ENCODE peak calls at places on chromosomes 1 and 21, in eight cellular contexts. V is fibroblast of lung; P is naive thymus-derived CD4-positive, alpha-beta T cell; Z is heart left ventricle; U is kidney; C is spleen; I is aorta; Q is lower lobe of right lung. D is an unnamed sample.
A peak's percentile ranks its signal among the peaks of the same experiment; 100 is the strongest.

GRCh38 chr1:185514296-185514695 is 197.3 kb upstream of the IVNS1ABP start:
- DNase-seq in V (no peak), P (no peak), Z (no peak), U (no peak), C (no peak), I (no peak), Q (no peak), D (no peak)

GRCh38 chr1:8627728-8628127 is 189.7 kb downstream of the RERE start:
- DNase-seq in V (no peak), P (no peak), Z (no peak), U (no peak), C (no peak), I (no peak), Q (no peak), D (no peak)

GRCh38 chr1:205907794-205908193 is 35.5 kb downstream of the SLC26A9 start:
- DNase-seq in V (peak; percentile 34), P (no peak), Z (no peak), U (no peak), C (no peak), I (no peak), Q (no peak), D (no peak)

GRCh38 chr1:200526709-200527612 is 93.6 kb downstream of the KIF14 start:
- DNase-seq in V (peak; percentile 50), P (no peak), Z (no peak), U (no peak), C (no peak), I (no peak), Q (no peak), D (no peak)

GRCh38 chr1:210754931-210755670 is 378.8 kb downstream of the KCNH1 start:
- DNase-seq in V (no peak), P (no peak), Z (no peak), U (no peak), C (no peak), I (no peak), Q (no peak), D (no peak)

GRCh38 chr1:15308621-15309027 is 61.6 kb downstream of the FHAD1 start:
- DNase-seq in V (no peak), P (no peak), Z (no peak), U (no peak), C (no peak), I (no peak), Q (no peak), D (no peak)

GRCh38 chr1:29416825-29417557 is 180.7 kb downstream of the PTPRU start:
- DNase-seq in V (peak; percentile 61), P (no peak), Z (no peak), U (no peak), C (no peak), I (no peak), Q (no peak), D (no peak)

GRCh38 chr1:230215049-230215448 is 148.0 kb downstream of the GALNT2 start:
- DNase-seq in V (peak; percentile 76), P (no peak), Z (peak; percentile 71), U (no peak), C (no peak), I (peak; percentile 68), Q (no peak), D (no peak)

GRCh38 chr1:89779541-89779940 is 41.3 kb upstream of the LRRC8D start:
- DNase-seq in V (no peak), P (no peak), Z (no peak), U (no peak), C (no peak), I (no peak), Q (no peak), D (no peak)

DNA sequence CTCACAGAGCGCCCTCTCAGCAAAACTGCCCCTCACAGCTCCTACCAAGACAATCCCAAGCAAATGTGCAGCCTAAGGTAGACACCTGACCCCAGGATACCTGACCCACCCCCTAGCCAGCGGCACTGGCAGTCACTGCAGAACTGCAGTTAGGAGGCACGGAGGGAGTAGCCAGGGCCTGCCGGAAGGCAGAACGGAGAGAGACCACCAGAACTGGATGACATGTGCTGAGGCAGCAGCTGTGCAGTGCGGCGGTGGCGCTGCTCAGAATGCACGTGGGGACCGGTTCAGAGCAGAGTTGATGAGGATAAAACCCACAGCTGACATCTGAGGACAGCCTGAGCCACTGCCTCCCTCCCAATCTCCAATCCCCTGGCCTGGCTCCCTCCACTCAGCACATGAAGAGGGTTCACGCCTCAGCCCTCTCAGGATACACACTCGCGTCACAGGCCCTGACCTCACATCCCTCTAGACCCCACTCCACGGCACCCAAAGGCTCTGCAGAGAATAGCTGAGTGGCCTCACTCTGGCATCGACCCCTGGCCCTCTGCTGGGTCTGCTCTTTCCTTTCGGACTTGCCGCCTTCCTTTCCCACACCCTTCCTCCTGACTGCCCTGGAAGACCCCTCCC is 29.6 kb downstream of the UBE2G2 start:
- DNase-seq in V (no peak), P (no peak), Z (no peak), U (no peak), C (no peak), I (no peak), Q (no peak), D (no peak)
- H3K27ac ChIP-seq in V (no peak overlapping the region), P (no peak overlapping the region), Z (no peak overlapping the region), U (no peak overlapping the region), C (no peak overlapping the region), I (no peak overlapping the region), Q (no peak overlapping the region), D (no peak overlapping the region)

DNA sequence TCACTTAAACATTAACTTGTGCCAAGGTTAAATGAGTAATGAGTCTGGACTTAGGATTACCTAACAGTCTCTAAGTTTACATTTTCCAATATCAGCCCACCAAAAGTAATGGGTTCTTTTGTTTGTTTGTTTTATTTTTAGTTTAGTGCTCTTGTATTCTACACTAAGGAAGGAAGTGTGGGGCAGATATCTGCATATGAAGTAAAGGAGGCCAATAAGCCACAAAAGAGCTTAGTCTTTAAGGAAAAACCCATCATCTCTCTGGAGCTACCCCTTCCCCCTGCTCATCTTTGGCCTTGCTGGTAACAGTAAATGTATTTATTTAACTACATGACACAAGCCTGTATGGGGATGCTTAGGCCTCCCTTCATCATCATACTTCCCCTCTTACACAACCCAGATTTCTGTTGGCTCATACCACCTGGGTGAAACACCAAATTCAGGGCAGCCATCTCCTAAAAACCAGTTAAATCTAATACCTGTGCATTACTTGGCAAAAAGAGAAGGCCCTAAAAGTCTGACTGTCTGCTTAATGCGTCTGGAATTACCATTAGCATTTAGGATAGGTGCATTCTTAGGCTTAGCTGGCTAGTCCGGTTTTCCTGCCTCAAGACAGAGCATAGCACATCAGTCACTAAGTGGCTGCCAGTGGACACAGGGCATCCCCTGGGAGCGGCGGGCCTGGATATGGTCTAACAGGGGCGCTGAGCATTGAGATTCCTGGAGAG is 96.8 kb upstream of the ADGRL2 start:
- DNase-seq in V (peak; percentile 77), P (no peak), Z (no peak), U (no peak), C (no peak), I (no peak), Q (no peak), D (no peak)
- H3K4me1 ChIP-seq in V (peaks cover 18% of the 10 kb centered on the region), P (no peaks in the 10 kb centered on the region), Z (peaks cover 17% of the 10 kb centered on the region), U (no peaks in the 10 kb centered on the region), C (no peaks in the 10 kb centered on the region), I (no peaks in the 10 kb centered on the region), Q (no peaks in the 10 kb centered on the region), D (no peaks in the 10 kb centered on the region)

GRCh38 chr1:169451425-169451824 is 24.2 kb upstream of the CCDC181 start:
- DNase-seq in V (no peak), P (no peak), Z (no peak), U (no peak), C (no peak), I (no peak), Q (no peak), D (no peak)
- H3K27ac ChIP-seq in V (no peak overlapping the region), P (no peak overlapping the region), Z (no peak overlapping the region), U (no peak overlapping the region), C (no peak overlapping the region), I (no peak overlapping the region), Q (no peak overlapping the region), D (no peak overlapping the region)

GRCh38 chr21:42531771-42532170 is 18.1 kb downstream of the SLC37A1 start:
- DNase-seq in V (no peak), P (no peak), Z (no peak), U (peak; percentile 59), C (no peak), I (no peak), Q (no peak), D (no peak)
- H3K4me1 ChIP-seq in V (no peaks in the 10 kb centered on the region), P (peaks cover 21% of the 10 kb centered on the region), Z (peaks cover 61% of the 10 kb centered on the region), U (peaks cover 16% of the 10 kb centered on the region), C (peaks cover 67% of the 10 kb centered on the region), I (no peaks in the 10 kb centered on the region), Q (peaks cover 47% of the 10 kb centered on the region), D (peaks cover 20% of the 10 kb centered on the region)

GRCh38 chr1:225329041-225329440 is 98.8 kb downstream of the LBR start:
- DNase-seq in V (peak; percentile 15), P (no peak), Z (no peak), U (no peak), C (no peak), I (no peak), Q (no peak), D (no peak)
- H3K27ac ChIP-seq in V (no peak overlapping the region), P (no peak overlapping the region), Z (no peak overlapping the region), U (no peak overlapping the region), C (no peak overlapping the region), I (no peak overlapping the region), Q (no peak overlapping the region), D (no peak overlapping the region)

GRCh38 chr1:3193811-3194210 is 124.8 kb downstream of the PRDM16 start:
- DNase-seq in V (no peak), P (no peak), Z (no peak), U (no peak), C (no peak), I (no peak), Q (no peak), D (no peak)

GRCh38 chr1:3194760-3195479 is 125.9 kb downstream of the PRDM16 start:
- DNase-seq in V (no peak), P (no peak), Z (no peak), U (no peak), C (no peak), I (peak; percentile 87), Q (no peak), D (no peak)

GRCh38 chr1:3190256-3191041 is 121.4 kb downstream of the PRDM16 start:
- DNase-seq in V (no peak), P (no peak), Z (no peak), U (no peak), C (no peak), I (no peak), Q (no peak), D (no peak)

GRCh38 chr1:3192825-3193224 is 123.8 kb downstream of the PRDM16 start:
- DNase-seq in V (no peak), P (no peak), Z (no peak), U (no peak), C (no peak), I (peak; percentile 78), Q (no peak), D (no peak)

DNA sequence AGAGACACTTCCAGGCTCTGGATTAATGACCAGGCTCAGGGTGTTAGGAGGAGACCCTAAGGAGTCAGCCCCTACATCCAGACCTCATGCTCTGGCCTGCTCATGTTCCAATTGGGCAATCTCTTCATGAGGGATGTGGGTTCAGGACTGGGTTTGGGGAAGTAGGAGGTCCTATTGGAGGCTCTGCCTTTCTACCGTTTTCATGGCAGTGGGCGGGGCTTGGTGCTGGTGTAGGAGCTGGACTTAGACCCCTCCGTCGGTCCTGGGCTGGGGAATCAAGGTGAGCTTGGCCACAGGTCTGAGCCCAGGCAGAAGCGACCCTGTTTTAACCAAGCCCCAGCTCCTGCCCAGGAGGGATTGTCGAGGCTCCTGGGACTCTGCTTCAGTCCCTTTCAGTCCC is 123.4 kb downstream of the PRDM16 start:
- DNase-seq in V (no peak), P (no peak), Z (no peak), U (no peak), C (no peak), I (no peak), Q (no peak), D (no peak)
- H3K4me1 ChIP-seq in V (no peaks in the 10 kb centered on the region), P (no peaks in the 10 kb centered on the region), Z (peaks cover 14% of the 10 kb centered on the region), U (no peaks in the 10 kb centered on the region), C (no peaks in the 10 kb centered on the region), I (no peaks in the 10 kb centered on the region), Q (peaks cover 21% of the 10 kb centered on the region), D (no peaks in the 10 kb centered on the region)

D was measured in CD4-positive, alpha-beta memory T cell.